ENCODE peak calls at places on chromosome 2, in seven cellular contexts. G is astrocyte; V is stimulated activated CD4-positive, alpha-beta T cell treated with anti-CD3 and anti-CD28 coated beads, Interleukin-1b, Interleukin-23, amount 100 ng/mL, for 24 hours; L is sigmoid colon; O is T-helper 1 cell; W is upper lobe of right lung; N is NCI-H526. A is an unnamed sample.
A peak's percentile ranks its signal among the peaks of the same experiment; 100 is the strongest.

GRCh38 chr2:60313470-60314172 is 239.8 kb downstream of the BCL11A start:
- DNase-seq in G (no peak), V (no peak), L (no peak), O (no peak), W (no peak), N (no peak), A (no peak)

GRCh38 chr2:191321861-191322662 is 76.9 kb downstream of the MYO1B start:
- DNase-seq in G (peak; percentile 95), V (no peak), L (no peak), O (no peak), W (no peak), N (no peak), A (no peak)

GRCh38 chr2:38434595-38434994 is 57.5 kb upstream of the ATL2 start:
- DNase-seq in G (no peak), V (no peak), L (no peak), O (no peak), W (no peak), N (no peak), A (no peak)

GRCh38 chr2:47221956-47222355 is 66.8 kb upstream of the STPG4 start:
- DNase-seq in G (peak; percentile 83), V (no peak), L (no peak), O (no peak), W (no peak), N (no peak), A (peak; percentile 49)

GRCh38 chr2:172753610-172754009 is 18.0 kb downstream of the RAPGEF4 start:
- DNase-seq in G (no peak), V (no peak), L (no peak), O (no peak), W (no peak), N (no peak), A (no peak)

GRCh38 chr2:158894078-158894477 is 74.4 kb upstream of the TANC1 start:
- DNase-seq in G (peak; percentile 97), V (no peak), L (no peak), O (no peak), W (no peak), N (no peak), A (no peak)

GRCh38 chr2:213101686-213102460 is 49.5 kb downstream of the IKZF2 start:
- DNase-seq in G (no peak), V (no peak), L (no peak), O (no peak), W (no peak), N (no peak), A (no peak)

GRCh38 chr2:231680284-231680991 is 27.9 kb upstream of the PTMA start:
- DNase-seq in G (no peak), V (no peak), L (no peak), O (no peak), W (peak; percentile 79), N (no peak), A (no peak)

GRCh38 chr2:8576525-8577157 is 105.2 kb upstream of the ID2 start:
- DNase-seq in G (no peak), V (no peak), L (peak; percentile 68), O (no peak), W (no peak), N (no peak), A (no peak)

GRCh38 chr2:160910681-160911080 is 249.5 kb upstream of the TANK start:
- DNase-seq in G (peak; percentile 77), V (no peak), L (no peak), O (no peak), W (no peak), N (no peak), A (peak; percentile 78)

GRCh38 chr2:221106241-221106640 is 465.9 kb downstream of the EPHA4 start:
- DNase-seq in G (no peak), V (no peak), L (no peak), O (no peak), W (no peak), N (no peak), A (no peak)

GRCh38 chr2:13114391-13114790 is 397.7 kb downstream of the TRIB2 start:
- DNase-seq in G (peak; percentile 57), V (no peak), L (no peak), O (no peak), W (no peak), N (no peak), A (peak; percentile 71)

GRCh38 chr2:62221141-62221540 is 25.2 kb downstream of the B3GNT2 start:
- DNase-seq in G (peak; percentile 27), V (no peak), L (no peak), O (no peak), W (no peak), N (no peak), A (peak; percentile 42)

GRCh38 chr2:27072950-27073349 is 1.5 kb upstream of the OST4 start:
- DNase-seq in G (peak; percentile 82), V (no peak), L (no peak), O (no peak), W (no peak), N (no peak), A (peak; percentile 67)

GRCh38 chr2:142422769-142423168 is 292.0 kb upstream of the LRP1B start:
- DNase-seq in G (no peak), V (no peak), L (no peak), O (no peak), W (no peak), N (no peak), A (no peak)

A was measured in fibroblast of lung.